ENCODE peak calls at places on chromosomes 12 and 14, in five cellular contexts. One of them, this sample, is unnamed.

GRCh38 chr12:31521972-31522371 is 69.0 kb downstream of the DENND5B start:
- DNase-seq in brain microvascular endothelial cell: no peak
- DNase-seq in A549: no peak
- DNase-seq in mammary epithelial cell: no peak
- DNase-seq in RWPE1: no peak
- DNase-seq in this sample: no peak

GRCh38 chr14:103854822-103855733 is 7.7 kb upstream of the PPP1R13B start:
- DNase-seq in brain microvascular endothelial cell: no peak
- DNase-seq in A549: no peak
- DNase-seq in mammary epithelial cell: peak
- DNase-seq in RWPE1: no peak
- DNase-seq in this sample: peak

GRCh38 chr12:54229624-54230212 is 40.9 kb upstream of the SMUG1 start:
- DNase-seq in brain microvascular endothelial cell: peak
- DNase-seq in A549: peak
- DNase-seq in mammary epithelial cell: peak
- DNase-seq in RWPE1: peak
- DNase-seq in this sample: peak

GRCh38 chr14:72665259-72665658 is 228.6 kb downstream of the DPF3 start:
- DNase-seq in brain microvascular endothelial cell: peak
- DNase-seq in A549: peak
- DNase-seq in mammary epithelial cell: peak
- DNase-seq in RWPE1: peak
- DNase-seq in this sample: peak

GRCh38 chr12:83168756-83169155 is 482.1 kb downstream of the TMTC2 start:
- DNase-seq in brain microvascular endothelial cell: no peak
- DNase-seq in A549: no peak
- DNase-seq in mammary epithelial cell: no peak
- DNase-seq in RWPE1: no peak
- DNase-seq in this sample: no peak

GRCh38 chr12:131459666-131460365 is 251.1 kb upstream of the SFSWAP start:
- DNase-seq in brain microvascular endothelial cell: no peak
- DNase-seq in A549: no peak
- DNase-seq in mammary epithelial cell: no peak
- DNase-seq in RWPE1: no peak
- DNase-seq in this sample: no peak

GRCh38 chr14:88599761-88600439 is 37.1 kb downstream of the ZC3H14 start:
- DNase-seq in brain microvascular endothelial cell: no peak
- DNase-seq in A549: no peak
- DNase-seq in mammary epithelial cell: no peak
- DNase-seq in RWPE1: no peak
- DNase-seq in this sample: no peak

GRCh38 chr12:53290661-53291060 is 4.7 kb upstream of the PFDN5 start:
- DNase-seq in brain microvascular endothelial cell: peak
- DNase-seq in A549: no peak
- DNase-seq in mammary epithelial cell: no peak
- DNase-seq in RWPE1: no peak
- DNase-seq in this sample: no peak

GRCh38 chr14:100692859-100693558 is 33.7 kb upstream of the DLK1 start:
- DNase-seq in brain microvascular endothelial cell: peak
- DNase-seq in A549: peak
- DNase-seq in mammary epithelial cell: peak
- DNase-seq in RWPE1: peak
- DNase-seq in this sample: peak

GRCh38 chr14:24613241-24613640 is 3.8 kb upstream of the GZMH start:
- DNase-seq in brain microvascular endothelial cell: no peak
- DNase-seq in A549: no peak
- DNase-seq in mammary epithelial cell: peak
- DNase-seq in RWPE1: no peak
- DNase-seq in this sample: no peak

GRCh38 chr12:96210376-96211055 is 16.3 kb downstream of the ELK3 start:
- DNase-seq in brain microvascular endothelial cell: no peak
- DNase-seq in A549: no peak
- DNase-seq in mammary epithelial cell: no peak
- DNase-seq in RWPE1: no peak
- DNase-seq in this sample: no peak

GRCh38 chr12:53703746-53704145 is 23.5 kb downstream of the CALCOCO1 start:
- DNase-seq in brain microvascular endothelial cell: peak
- DNase-seq in A549: no peak
- DNase-seq in mammary epithelial cell: no peak
- DNase-seq in RWPE1: no peak
- DNase-seq in this sample: no peak

GRCh38 chr12:108801736-108802665 is 55.4 kb downstream of the SSH1 start:
- DNase-seq in brain microvascular endothelial cell: peak
- DNase-seq in A549: no peak
- DNase-seq in mammary epithelial cell: no peak
- DNase-seq in RWPE1: no peak
- DNase-seq in this sample: no peak

GRCh38 chr14:89615421-89615820 is 198.4 kb upstream of the FOXN3 start:
- DNase-seq in brain microvascular endothelial cell: no peak
- DNase-seq in A549: no peak
- DNase-seq in mammary epithelial cell: no peak
- DNase-seq in RWPE1: no peak
- DNase-seq in this sample: no peak

GRCh38 chr12:1044697-1045096 is 53.7 kb downstream of the ERC1 start:
- DNase-seq in brain microvascular endothelial cell: no peak
- DNase-seq in A549: peak
- DNase-seq in mammary epithelial cell: peak
- DNase-seq in RWPE1: peak
- DNase-seq in this sample: peak

GRCh38 chr12:126389215-126389841 is 1324.1 kb downstream of the AACS start:
- DNase-seq in brain microvascular endothelial cell: no peak
- DNase-seq in A549: no peak
- DNase-seq in mammary epithelial cell: no peak
- DNase-seq in RWPE1: peak
- DNase-seq in this sample: peak

GRCh38 chr12:129195081-129195480 is 341.8 kb downstream of the GLT1D1 start:
- DNase-seq in brain microvascular endothelial cell: no peak
- DNase-seq in A549: no peak
- DNase-seq in mammary epithelial cell: no peak
- DNase-seq in RWPE1: no peak
- DNase-seq in this sample: no peak

GRCh38 chr12:101647711-101648110 is 49.7 kb upstream of the CHPT1 start:
- DNase-seq in brain microvascular endothelial cell: no peak
- DNase-seq in A549: no peak
- DNase-seq in mammary epithelial cell: no peak
- DNase-seq in RWPE1: no peak
- DNase-seq in this sample: no peak

GRCh38 chr12:33455096-33455495 is 15.5 kb upstream of the SYT10 start:
- DNase-seq in brain microvascular endothelial cell: no peak
- DNase-seq in A549: no peak
- DNase-seq in mammary epithelial cell: no peak
- DNase-seq in RWPE1: no peak
- DNase-seq in this sample: no peak

GRCh38 chr12:51591020-51591901 is at the start of gene SCN8A:
- DNase-seq in brain microvascular endothelial cell: no peak
- DNase-seq in A549: peak
- DNase-seq in mammary epithelial cell: no peak
- DNase-seq in RWPE1: no peak
- DNase-seq in this sample: no peak

GRCh38 chr12:38905480-38906351 is at the start of gene CPNE8:
- DNase-seq in brain microvascular endothelial cell: peak
- DNase-seq in A549: peak
- DNase-seq in mammary epithelial cell: peak
- DNase-seq in RWPE1: peak
- DNase-seq in this sample: peak

GRCh38 chr14:96584199-96584906 is 82.2 kb downstream of the PAPOLA start:
- DNase-seq in brain microvascular endothelial cell: no peak
- DNase-seq in A549: peak
- DNase-seq in mammary epithelial cell: peak
- DNase-seq in RWPE1: peak
- DNase-seq in this sample: peak

GRCh38 chr12:79897617-79898016 is 37.3 kb downstream of the PPP1R12A start:
- DNase-seq in brain microvascular endothelial cell: peak
- DNase-seq in A549: no peak
- DNase-seq in mammary epithelial cell: peak
- DNase-seq in RWPE1: peak
- DNase-seq in this sample: peak

GRCh38 chr12:28162697-28163096 is 27.6 kb upstream of the CCDC91 start:
- DNase-seq in brain microvascular endothelial cell: no peak
- DNase-seq in A549: no peak
- DNase-seq in mammary epithelial cell: no peak
- DNase-seq in RWPE1: no peak
- DNase-seq in this sample: no peak

GRCh38 chr12:22687677-22688076 is 62.7 kb downstream of the ETNK1 start:
- DNase-seq in brain microvascular endothelial cell: peak
- DNase-seq in A549: no peak
- DNase-seq in mammary epithelial cell: peak
- DNase-seq in RWPE1: no peak
- DNase-seq in this sample: peak

GRCh38 chr12:106301241-106301610 is 1.3 kb upstream of the TCP11L2 start:
- DNase-seq in brain microvascular endothelial cell: no peak
- DNase-seq in A549: no peak
- DNase-seq in mammary epithelial cell: no peak
- DNase-seq in RWPE1: no peak
- DNase-seq in this sample: no peak

GRCh38 chr14:51155331-51155730 is 60.4 kb upstream of the TRIM9 start:
- DNase-seq in brain microvascular endothelial cell: no peak
- DNase-seq in A549: no peak
- DNase-seq in mammary epithelial cell: no peak
- DNase-seq in RWPE1: no peak
- DNase-seq in this sample: no peak

GRCh38 chr14:51160871-51161270 is 66.0 kb upstream of the TRIM9 start:
- DNase-seq in brain microvascular endothelial cell: no peak
- DNase-seq in A549: no peak
- DNase-seq in mammary epithelial cell: no peak
- DNase-seq in RWPE1: no peak
- DNase-seq in this sample: no peak

DNA sequence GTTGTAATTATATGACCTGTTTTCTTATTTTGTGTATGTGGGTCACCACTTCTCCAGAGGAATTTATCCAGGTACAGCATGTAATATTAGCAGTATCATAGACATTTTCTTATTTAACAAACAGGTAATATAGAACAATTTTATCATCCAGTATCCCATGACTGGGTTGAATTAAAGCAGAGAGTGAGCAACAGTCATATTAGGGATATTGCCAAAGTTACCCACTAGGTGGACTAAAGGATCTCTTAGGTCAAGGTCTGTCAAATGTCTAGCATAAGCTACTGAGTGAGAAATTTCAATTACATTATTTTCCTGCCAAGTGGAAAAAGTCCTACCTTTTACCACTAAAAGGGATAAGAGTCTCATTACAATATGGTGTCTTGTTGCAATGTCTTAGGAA is 62.1 kb upstream of the TRIM9 start:
- DNase-seq in brain microvascular endothelial cell: no peak
- DNase-seq in A549: peak
- DNase-seq in mammary epithelial cell: peak
- DNase-seq in RWPE1: peak
- DNase-seq in this sample: peak
- TF ChIP-seq CTCF in brain microvascular endothelial cell: peak
- TF ChIP-seq CTCF in A549: peak
- TF ChIP-seq CTCF in mammary epithelial cell: peak
- TF ChIP-seq CTCF in RWPE1: peak
- TF ChIP-seq CTCF in this sample: peak

GRCh38 chr14:35818346-35819115 is 7.6 kb upstream of the BRMS1L start:
- DNase-seq in brain microvascular endothelial cell: peak
- DNase-seq in A549: peak
- DNase-seq in mammary epithelial cell: peak
- DNase-seq in RWPE1: peak
- DNase-seq in this sample: peak
- TF ChIP-seq CTCF in brain microvascular endothelial cell: peak
- TF ChIP-seq CTCF in A549: peak
- TF ChIP-seq CTCF in mammary epithelial cell: peak
- TF ChIP-seq CTCF in RWPE1: peak
- TF ChIP-seq CTCF in this sample: peak

GRCh38 chr14:76786556-76786955 is 25.3 kb downstream of the VASH1 start:
- DNase-seq in brain microvascular endothelial cell: no peak
- DNase-seq in A549: no peak
- DNase-seq in mammary epithelial cell: no peak
- DNase-seq in RWPE1: no peak
- DNase-seq in this sample: no peak

GRCh38 chr14:76782885-76783566 is 21.8 kb downstream of the VASH1 start:
- DNase-seq in brain microvascular endothelial cell: no peak
- DNase-seq in A549: no peak
- DNase-seq in mammary epithelial cell: no peak
- DNase-seq in RWPE1: no peak
- DNase-seq in this sample: no peak

GRCh38 chr14:76784266-76784874 is 23.1 kb downstream of the VASH1 start:
- DNase-seq in brain microvascular endothelial cell: no peak
- DNase-seq in A549: no peak
- DNase-seq in mammary epithelial cell: no peak
- DNase-seq in RWPE1: no peak
- DNase-seq in this sample: no peak

GRCh38 chr14:76782115-76782884 is 21.0 kb downstream of the VASH1 start:
- DNase-seq in brain microvascular endothelial cell: no peak
- DNase-seq in A549: no peak
- DNase-seq in mammary epithelial cell: no peak
- DNase-seq in RWPE1: no peak
- DNase-seq in this sample: no peak

GRCh38 chr14:76784881-76785280 is 23.6 kb downstream of the VASH1 start:
- DNase-seq in brain microvascular endothelial cell: peak
- DNase-seq in A549: peak
- DNase-seq in mammary epithelial cell: peak
- DNase-seq in RWPE1: peak
- DNase-seq in this sample: peak
- TF ChIP-seq CTCF in brain microvascular endothelial cell: peak
- TF ChIP-seq CTCF in A549: peak
- TF ChIP-seq CTCF in mammary epithelial cell: peak
- TF ChIP-seq CTCF in RWPE1: peak
- TF ChIP-seq CTCF in this sample: peak

DNA sequence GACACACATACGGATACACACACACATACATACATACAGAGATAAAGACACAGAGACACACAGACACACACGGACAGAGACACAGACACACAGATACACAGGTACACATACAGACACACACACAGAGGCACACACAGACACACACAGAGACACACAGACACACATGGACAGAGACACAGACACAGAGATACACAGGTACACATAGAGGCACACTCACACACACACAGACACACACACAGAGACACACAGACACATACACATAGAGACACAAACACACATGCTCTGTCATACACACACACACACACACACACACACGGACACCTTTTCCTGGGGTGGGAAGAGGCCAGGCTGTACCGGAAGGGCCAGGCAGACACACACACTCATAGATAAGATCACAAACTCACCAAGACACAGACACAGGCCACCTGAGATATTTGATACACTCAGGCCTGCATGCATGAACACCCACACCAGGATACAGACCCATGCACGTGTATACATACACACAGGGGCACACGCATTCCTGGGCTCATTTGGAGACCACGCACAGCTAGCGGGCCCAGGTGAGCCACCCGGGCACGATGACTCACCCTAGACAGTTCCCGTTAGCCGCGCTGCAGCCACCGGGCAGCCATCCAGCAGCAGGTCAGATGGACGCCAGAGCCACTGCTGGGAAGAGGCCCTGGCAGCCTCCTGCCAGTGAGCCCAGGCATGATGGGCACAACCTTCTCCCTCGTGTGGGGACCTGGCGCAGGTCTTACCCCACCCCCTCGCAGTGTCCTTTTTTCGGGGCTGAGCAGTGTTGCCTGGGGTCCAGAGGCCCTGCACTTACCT is 1.8 kb upstream of the AHNAK2 start:
- DNase-seq in brain microvascular endothelial cell: no peak
- DNase-seq in A549: no peak
- DNase-seq in mammary epithelial cell: peak
- DNase-seq in RWPE1: peak
- DNase-seq in this sample: peak
- TF ChIP-seq CTCF in brain microvascular endothelial cell: no peak
- TF ChIP-seq CTCF in A549: no peak
- TF ChIP-seq CTCF in mammary epithelial cell: no peak
- TF ChIP-seq CTCF in RWPE1: no peak
- TF ChIP-seq CTCF in this sample: no peak

This sample was measured in MCF 10A.